ENCODE peak calls at places on chromosome 5, in eight cellular contexts. F is tibial nerve; J is stimulated activated CD4-positive, alpha-beta T cell treated with anti-CD3 and anti-CD28 coated beads, TNF-alpha, amount 100 ng/mL, for 4 hours; O is endothelial cell; D is astrocyte of the spinal cord; T is stimulated activated CD8-positive, alpha-beta memory T cell treated with anti-CD3 and anti-CD28 coated beads, Interleukin-7, amount 100 ng/mL, for 4 hours; W is G401; R is BJ. I is an unnamed sample.

GRCh38 chr5:51411917-51412316 is 28.7 kb downstream of the ISL1 start:
- DNase-seq in T (no peak), F (no peak), J (no peak), O (no peak), W (no peak), R (no peak), D (no peak), I (no peak)

GRCh38 chr5:179805529-179806249 is 977 bp downstream of the MGAT4B start:
- DNase-seq in J (no peak), O (peak; percentile 40), T (peak; percentile 31), F (no peak), W (peak; percentile 51), R (no peak), D (no peak), I (no peak)

GRCh38 chr5:159449925-159450324 is 119.6 kb upstream of the IL12B start:
- DNase-seq in R (no peak), T (no peak), F (no peak), W (no peak), J (no peak), O (no peak), D (peak; percentile 46), I (no peak)

GRCh38 chr5:157532022-157532421 is 43.6 kb downstream of the ADAM19 start:
- DNase-seq in J (no peak), W (no peak), R (no peak), T (no peak), F (no peak), O (no peak), D (no peak), I (no peak)

GRCh38 chr5:72244862-72245371 is 75.1 kb downstream of the MRPS27 start:
- DNase-seq in T (no peak), O (no peak), F (no peak), J (no peak), D (peak; percentile 69), W (peak; percentile 82), R (no peak), I (no peak)

GRCh38 chr5:125228358-125228757 is 481.9 kb upstream of the ZNF608 start:
- DNase-seq in J (no peak), T (no peak), W (no peak), F (no peak), O (no peak), R (no peak), D (no peak), I (no peak)

GRCh38 chr5:82918311-82919031 is 158.7 kb downstream of the TMEM167A start:
- DNase-seq in T (no peak), D (no peak), R (no peak), F (no peak), O (no peak), W (no peak), J (no peak), I (no peak)

GRCh38 chr5:98963019-98963418 is 34.2 kb upstream of the CHD1 start:
- DNase-seq in O (no peak), R (no peak), F (no peak), T (no peak), J (no peak), W (no peak), D (no peak), I (no peak)

GRCh38 chr5:16540421-16540820 is 74.8 kb upstream of the ZNF622 start:
- DNase-seq in F (no peak), J (no peak), R (peak; percentile 67), O (no peak), T (no peak), W (peak; percentile 34), D (peak; percentile 75), I (no peak)

GRCh38 chr5:145775893-145776444 is 59.2 kb downstream of the PRELID2 start:
- DNase-seq in O (no peak), J (no peak), R (peak; percentile 65), T (no peak), D (peak; percentile 87), W (no peak), F (no peak), I (no peak)

GRCh38 chr5:123483446-123484077 is 28.4 kb upstream of the CSNK1G3 start:
- DNase-seq in D (no peak), R (no peak), O (no peak), W (no peak), T (no peak), F (no peak), J (no peak), I (no peak)

GRCh38 chr5:142900926-142901325 is 130.7 kb downstream of the ARHGAP26 start:
- DNase-seq in T (no peak), J (no peak), W (no peak), F (no peak), R (peak; percentile 87), O (no peak), D (peak; percentile 92), I (no peak)

GRCh38 chr5:148384389-148384756 is 615 bp downstream of the FBXO38 start:
- DNase-seq in O (no peak), J (no peak), T (no peak), R (no peak), D (no peak), F (no peak), W (no peak), I (no peak)

GRCh38 chr5:14102666-14103065 is 40.5 kb upstream of the TRIO start:
- DNase-seq in O (no peak), F (no peak), T (no peak), W (no peak), R (peak; percentile 57), D (no peak), J (no peak), I (no peak)

GRCh38 chr5:18744441-18744840 is 1110.2 kb downstream of the TAF11L14 start:
- DNase-seq in W (no peak), O (no peak), F (no peak), R (no peak), J (no peak), D (no peak), T (no peak), I (no peak)

GRCh38 chr5:134427540-134428041 is 15.9 kb upstream of the CDKN2AIPNL start:
- DNase-seq in D (no peak), R (no peak), T (no peak), F (no peak), O (no peak), J (no peak), W (no peak), I (no peak)

GRCh38 chr5:108743344-108743743 is 4.4 kb upstream of the FER start:
- DNase-seq in F (no peak), W (no peak), R (no peak), J (no peak), O (no peak), D (no peak), T (no peak), I (no peak)

GRCh38 chr5:139650689-139651501 is 2.7 kb downstream of the CXXC5 start:
- DNase-seq in O (no peak), W (peak; percentile 93), F (no peak), T (no peak), R (no peak), J (no peak), D (peak; percentile 51), I (no peak)

GRCh38 chr5:75891736-75892135 is 174.5 kb upstream of the POC5 start:
- DNase-seq in O (no peak), F (no peak), T (no peak), J (no peak), D (no peak), R (no peak), W (no peak), I (no peak)

GRCh38 chr5:59275170-59275536 is 618.4 kb downstream of the PDE4D start:
- DNase-seq in W (no peak), O (no peak), J (no peak), D (no peak), T (no peak), R (no peak), F (no peak), I (no peak)

GRCh38 chr5:123423278-123424149 is at the start of gene CEP120:
- DNase-seq in R (peak; percentile 97), W (peak; percentile 100), D (peak; percentile 100), O (peak; percentile 96), T (peak; percentile 96), F (peak; percentile 96), J (peak; percentile 88), I (peak; percentile 99)

I was measured in NCI-H774.